ENCODE peak calls at places on chromosomes 6 and 20, in eight cellular contexts. One of them, this sample, is unnamed.

GRCh38 chr20:57611605-57612311 is 8.5 kb downstream of the ZBP1 start:
- DNase-seq in neural crest cell: no peak
- DNase-seq in activated CD4-positive, CD25-positive, alpha-beta regulatory T cell: no peak
- DNase-seq in psoas muscle: no peak
- DNase-seq in cardiac muscle cell: no peak
- DNase-seq in GM12865: no peak
- DNase-seq in GM12878: no peak
- DNase-seq in progenitor cell of endocrine pancreas: no peak
- DNase-seq in this sample: no peak

GRCh38 chr6:44342052-44342451 is 398 bp upstream of the SPATS1 start:
- DNase-seq in psoas muscle: no peak
- DNase-seq in GM12878: no peak
- DNase-seq in progenitor cell of endocrine pancreas: no peak
- DNase-seq in neural crest cell: no peak
- DNase-seq in activated CD4-positive, CD25-positive, alpha-beta regulatory T cell: no peak
- DNase-seq in cardiac muscle cell: no peak
- DNase-seq in GM12865: no peak
- DNase-seq in this sample: no peak

GRCh38 chr6:170006524-170007467 is 255.4 kb downstream of the ERMARD start:
- DNase-seq in GM12865: no peak
- DNase-seq in activated CD4-positive, CD25-positive, alpha-beta regulatory T cell: no peak
- DNase-seq in neural crest cell: no peak
- DNase-seq in GM12878: no peak
- DNase-seq in psoas muscle: no peak
- DNase-seq in cardiac muscle cell: no peak
- DNase-seq in progenitor cell of endocrine pancreas: peak; percentile 39
- DNase-seq in this sample: no peak

GRCh38 chr6:156925718-156926607 is 148.8 kb downstream of the ARID1B start:
- DNase-seq in GM12865: peak; percentile 45
- DNase-seq in activated CD4-positive, CD25-positive, alpha-beta regulatory T cell: no peak
- DNase-seq in psoas muscle: no peak
- DNase-seq in GM12878: no peak
- DNase-seq in neural crest cell: no peak
- DNase-seq in cardiac muscle cell: no peak
- DNase-seq in progenitor cell of endocrine pancreas: no peak
- DNase-seq in this sample: peak; percentile 45

GRCh38 chr6:98586163-98586562 is 248.2 kb upstream of the POU3F2 start:
- DNase-seq in GM12865: no peak
- DNase-seq in psoas muscle: no peak
- DNase-seq in neural crest cell: no peak
- DNase-seq in activated CD4-positive, CD25-positive, alpha-beta regulatory T cell: no peak
- DNase-seq in progenitor cell of endocrine pancreas: no peak
- DNase-seq in GM12878: no peak
- DNase-seq in cardiac muscle cell: no peak
- DNase-seq in this sample: no peak

GRCh38 chr6:92507552-92507951 is 911.8 kb downstream of the EPHA7 start:
- DNase-seq in GM12878: no peak
- DNase-seq in cardiac muscle cell: no peak
- DNase-seq in neural crest cell: no peak
- DNase-seq in activated CD4-positive, CD25-positive, alpha-beta regulatory T cell: no peak
- DNase-seq in GM12865: no peak
- DNase-seq in progenitor cell of endocrine pancreas: no peak
- DNase-seq in psoas muscle: no peak
- DNase-seq in this sample: peak; percentile 34

GRCh38 chr20:9036593-9036992 is 32.3 kb upstream of the PLCB4 start:
- DNase-seq in cardiac muscle cell: no peak
- DNase-seq in GM12865: no peak
- DNase-seq in progenitor cell of endocrine pancreas: no peak
- DNase-seq in activated CD4-positive, CD25-positive, alpha-beta regulatory T cell: no peak
- DNase-seq in psoas muscle: no peak
- DNase-seq in GM12878: no peak
- DNase-seq in neural crest cell: no peak
- DNase-seq in this sample: no peak

GRCh38 chr6:147417954-147418353 is 90.5 kb upstream of the SAMD5 start:
- DNase-seq in psoas muscle: no peak
- DNase-seq in progenitor cell of endocrine pancreas: no peak
- DNase-seq in GM12878: no peak
- DNase-seq in GM12865: no peak
- DNase-seq in activated CD4-positive, CD25-positive, alpha-beta regulatory T cell: no peak
- DNase-seq in neural crest cell: no peak
- DNase-seq in cardiac muscle cell: no peak
- DNase-seq in this sample: no peak

GRCh38 chr6:38517005-38517404 is 122.7 kb downstream of the BTBD9 start:
- DNase-seq in cardiac muscle cell: no peak
- DNase-seq in GM12878: no peak
- DNase-seq in psoas muscle: no peak
- DNase-seq in activated CD4-positive, CD25-positive, alpha-beta regulatory T cell: no peak
- DNase-seq in GM12865: no peak
- DNase-seq in progenitor cell of endocrine pancreas: no peak
- DNase-seq in neural crest cell: no peak
- DNase-seq in this sample: peak; percentile 69

GRCh38 chr6:52077961-52078613 is 9.3 kb downstream of the PKHD1 start:
- DNase-seq in progenitor cell of endocrine pancreas: no peak
- DNase-seq in cardiac muscle cell: no peak
- DNase-seq in psoas muscle: no peak
- DNase-seq in GM12878: no peak
- DNase-seq in GM12865: no peak
- DNase-seq in activated CD4-positive, CD25-positive, alpha-beta regulatory T cell: no peak
- DNase-seq in neural crest cell: no peak
- DNase-seq in this sample: no peak

GRCh38 chr6:84536914-84537638 is 227.3 kb downstream of the TBX18 start:
- DNase-seq in psoas muscle: no peak
- DNase-seq in GM12865: no peak
- DNase-seq in cardiac muscle cell: no peak
- DNase-seq in neural crest cell: no peak
- DNase-seq in progenitor cell of endocrine pancreas: no peak
- DNase-seq in activated CD4-positive, CD25-positive, alpha-beta regulatory T cell: no peak
- DNase-seq in GM12878: no peak
- DNase-seq in this sample: no peak

GRCh38 chr20:50381771-50382593 is 128.2 kb upstream of the PTPN1 start:
- DNase-seq in activated CD4-positive, CD25-positive, alpha-beta regulatory T cell: no peak
- DNase-seq in cardiac muscle cell: no peak
- DNase-seq in GM12865: peak; percentile 56
- DNase-seq in GM12878: peak; percentile 30
- DNase-seq in psoas muscle: no peak
- DNase-seq in neural crest cell: no peak
- DNase-seq in progenitor cell of endocrine pancreas: no peak
- DNase-seq in this sample: no peak

This sample was measured in amniotic epithelial cell.